ENCODE peak calls at places on chromosomes 6 and 20, in ten cellular contexts. G is ovary, A is A549, J is sigmoid colon, Q is K562, V is upper lobe of left lung, E is HepG2, N is stomach, H is tibial nerve, U is H1. D is an unnamed sample.

GRCh38 chr20:58708246-58708931 is 15.8 kb downstream of the NPEPL1 start:
- DNase-seq in G (peak), A (no peak), J (peak), Q (no peak), V (no peak), E (no peak), N (peak), H (peak), U (peak), D (peak)

GRCh38 chr6:137873273-137873762 is 6.3 kb downstream of the TNFAIP3 start:
- DNase-seq in G (peak), A (peak), J (peak), Q (no peak), V (peak), E (peak), N (peak), H (peak), U (no peak), D (peak)

GRCh38 chr20:62985089-62985778 is 21.5 kb downstream of the BHLHE23 start:
- DNase-seq in G (no peak), A (no peak), J (no peak), Q (no peak), V (no peak), E (no peak), N (no peak), H (no peak), U (no peak), D (no peak)

GRCh38 chr6:132300323-132300949 is 100.8 kb downstream of the MOXD1 start:
- DNase-seq in G (no peak), A (peak), J (no peak), Q (peak), V (no peak), E (peak), N (peak), H (peak), U (no peak), D (no peak)

GRCh38 chr6:156832166-156832743 is 55.1 kb downstream of the ARID1B start:
- DNase-seq in G (peak), A (peak), J (no peak), Q (peak), V (no peak), E (no peak), N (no peak), H (peak), U (no peak), D (no peak)

GRCh38 chr6:156977527-156978291 is 200.5 kb downstream of the ARID1B start:
- DNase-seq in G (no peak), A (no peak), J (peak), Q (no peak), V (peak), E (no peak), N (peak), H (peak), U (no peak), D (no peak)

GRCh38 chr6:441126-441920 is 49.8 kb downstream of the IRF4 start:
- DNase-seq in G (no peak), A (no peak), J (no peak), Q (no peak), V (no peak), E (no peak), N (no peak), H (no peak), U (no peak), D (no peak)

GRCh38 chr20:58064411-58065010 is 163.9 kb downstream of the ANKRD60 start:
- DNase-seq in G (no peak), A (no peak), J (no peak), Q (no peak), V (peak), E (no peak), N (no peak), H (no peak), U (peak), D (no peak)

GRCh38 chr20:34058831-34059230 is 53.2 kb downstream of the EIF2S2 start:
- DNase-seq in G (no peak), A (no peak), J (no peak), Q (no peak), V (no peak), E (no peak), N (no peak), H (no peak), U (no peak), D (no peak)

GRCh38 chr6:14775528-14775927 is 470.3 kb upstream of the JARID2 start:
- DNase-seq in G (no peak), A (no peak), J (no peak), Q (no peak), V (no peak), E (no peak), N (no peak), H (no peak), U (no peak), D (no peak)

GRCh38 chr6:34516391-34517324 is 39.5 kb downstream of the SPDEF start:
- DNase-seq in G (no peak), A (no peak), J (peak), Q (no peak), V (no peak), E (no peak), N (no peak), H (no peak), U (no peak), D (peak)

GRCh38 chr6:157774153-157775135 is 48.6 kb upstream of the SNX9 start:
- DNase-seq in G (no peak), A (peak), J (no peak), Q (peak), V (no peak), E (no peak), N (no peak), H (no peak), U (no peak), D (no peak)

GRCh38 chr6:153108320-153108719 is 22.8 kb downstream of the RGS17 start:
- DNase-seq in G (no peak), A (no peak), J (no peak), Q (no peak), V (no peak), E (no peak), N (no peak), H (no peak), U (no peak), D (no peak)

GRCh38 chr20:36604952-36605308 is 649 bp upstream of the RAB5IF start:
- DNase-seq in G (peak), A (no peak), J (peak), Q (peak), V (peak), E (no peak), N (peak), H (peak), U (no peak), D (peak)

GRCh38 chr20:59318201-59318790 is 17.9 kb downstream of the EDN3 start:
- DNase-seq in G (no peak), A (no peak), J (no peak), Q (no peak), V (no peak), E (no peak), N (no peak), H (no peak), U (no peak), D (no peak)

GRCh38 chr6:30061766-30062458 is 847 bp downstream of the POLR1H start:
- DNase-seq in G (peak), A (no peak), J (peak), Q (peak), V (peak), E (no peak), N (peak), H (no peak), U (no peak), D (no peak)

GRCh38 chr20:37393196-37393862 is 47.4 kb downstream of the SRC start:
- DNase-seq in G (no peak), A (no peak), J (no peak), Q (no peak), V (no peak), E (no peak), N (no peak), H (no peak), U (no peak), D (no peak)

GRCh38 chr6:14664112-14664592 is 546.6 kb downstream of the CD83 start:
- DNase-seq in G (no peak), A (no peak), J (no peak), Q (no peak), V (no peak), E (no peak), N (no peak), H (no peak), U (no peak), D (no peak)

GRCh38 chr6:10891960-10892359 is 5.1 kb downstream of the SYCP2L start:
- DNase-seq in G (no peak), A (no peak), J (no peak), Q (no peak), V (no peak), E (no peak), N (no peak), H (no peak), U (no peak), D (no peak)

GRCh38 chr6:29850011-29850553 is 22.5 kb downstream of the HLA-G start:
- DNase-seq in G (no peak), A (no peak), J (peak), Q (peak), V (peak), E (no peak), N (peak), H (peak), U (no peak), D (no peak)

GRCh38 chr20:3786126-3786484 is 435 bp downstream of the CENPB start:
- DNase-seq in G (peak), A (peak), J (no peak), Q (no peak), V (no peak), E (no peak), N (peak), H (no peak), U (peak), D (peak)

GRCh38 chr6:148758492-148758891 is 11.7 kb downstream of the UST start:
- DNase-seq in G (no peak), A (no peak), J (no peak), Q (no peak), V (peak), E (no peak), N (no peak), H (peak), U (no peak), D (no peak)

GRCh38 chr6:118996289-118996820 is 61.4 kb upstream of the MCM9 start:
- DNase-seq in G (no peak), A (no peak), J (no peak), Q (no peak), V (no peak), E (no peak), N (no peak), H (no peak), U (no peak), D (no peak)

GRCh38 chr20:17794400-17794799 is 94.6 kb downstream of the BANF2 start:
- DNase-seq in G (no peak), A (no peak), J (no peak), Q (no peak), V (no peak), E (no peak), N (peak), H (no peak), U (no peak), D (no peak)

GRCh38 chr6:106370639-106371038 is 10.1 kb downstream of the CRYBG1 start:
- DNase-seq in G (no peak), A (no peak), J (no peak), Q (no peak), V (no peak), E (no peak), N (no peak), H (no peak), U (no peak), D (no peak)
- TF ChIP-seq EP300 in G (no peak), A (no peak), J (no peak), Q (no peak), V (no peak), E (no peak), N (no peak), H (no peak), U (no peak), D (no peak)

DNA sequence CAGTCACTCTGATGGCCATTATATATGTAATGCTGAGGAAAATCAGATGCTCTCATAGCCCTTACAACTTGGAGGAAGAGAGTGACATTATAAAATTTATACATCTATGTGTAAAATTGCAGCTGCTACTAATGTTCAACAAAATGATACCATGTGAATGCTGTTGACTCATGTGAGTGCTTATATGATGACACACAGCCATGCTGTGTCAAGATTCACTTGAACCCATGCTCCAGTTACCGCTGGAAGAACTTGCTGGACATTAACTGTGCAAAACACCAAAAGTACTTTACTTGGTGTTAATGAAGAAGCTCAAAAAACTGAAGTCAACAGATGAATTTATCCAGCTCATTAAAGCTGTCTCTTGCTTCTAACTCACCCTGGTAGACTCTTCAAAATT is 318.9 kb upstream of the PLCB4 start:
- DNase-seq in G (no peak), A (no peak), J (no peak), Q (no peak), V (no peak), E (no peak), N (no peak), H (no peak), U (no peak), D (no peak)
- TF ChIP-seq EP300 in G (no peak), A (no peak), J (no peak), Q (no peak), V (no peak), E (no peak), N (no peak), H (no peak), U (no peak), D (no peak)

DNA sequence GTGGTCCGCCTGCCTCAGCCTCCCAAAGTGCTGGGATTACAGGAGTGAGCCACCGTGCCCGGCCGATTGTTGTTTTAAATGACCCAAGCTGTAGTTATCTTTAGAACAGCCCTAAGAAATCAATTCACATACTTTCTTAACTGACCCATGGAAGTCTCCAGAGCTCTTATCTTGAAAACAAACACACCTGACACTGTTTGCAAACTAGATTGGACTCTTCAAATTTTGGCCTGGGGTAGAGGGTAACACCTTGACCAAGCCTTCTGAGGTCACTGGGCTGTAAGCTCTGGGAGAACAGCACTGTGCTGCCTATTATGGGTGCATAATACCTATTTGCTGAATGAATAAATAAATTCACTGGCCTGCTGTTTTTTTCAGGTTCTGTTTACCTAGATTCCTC is 190.6 kb downstream of the AIG1 start:
- DNase-seq in G (no peak), A (no peak), J (no peak), Q (no peak), V (no peak), E (no peak), N (no peak), H (no peak), U (no peak), D (no peak)
- TF ChIP-seq EP300 in G (no peak), A (no peak), J (no peak), Q (no peak), V (no peak), E (no peak), N (no peak), H (no peak), U (no peak), D (no peak)

DNA sequence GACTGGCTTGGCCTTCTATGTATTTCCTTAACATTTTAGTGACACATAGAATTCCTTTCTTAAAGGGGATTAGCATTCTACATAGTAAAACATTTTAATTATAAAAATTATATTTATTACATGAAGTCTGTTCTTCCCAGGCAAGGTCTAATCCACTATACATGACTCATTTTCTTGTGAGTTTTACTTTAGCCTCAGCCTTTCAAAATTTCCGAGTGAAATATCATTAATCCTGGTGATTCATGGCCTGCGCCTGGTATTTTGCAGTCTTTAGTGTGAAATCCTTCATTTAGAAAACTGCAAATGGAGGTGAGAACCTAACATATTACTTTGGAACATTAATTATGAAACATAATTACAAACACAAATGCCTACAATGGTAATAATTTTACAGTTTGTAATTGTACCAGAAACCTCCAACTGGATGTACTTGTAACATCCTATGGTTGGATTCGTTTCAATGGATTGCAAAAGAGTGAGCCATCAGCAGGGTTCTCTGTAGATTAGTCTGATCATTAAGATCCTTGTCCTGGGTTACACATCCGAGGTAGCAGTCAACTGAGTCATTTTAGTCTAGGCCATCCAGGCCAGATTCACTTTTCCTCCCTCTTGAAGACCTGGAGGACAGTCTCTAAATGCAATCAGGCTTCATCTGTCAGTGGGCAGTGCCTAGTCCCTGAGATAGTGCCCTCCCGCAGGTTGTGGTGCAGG is 272.0 kb downstream of the PACRG start:
- DNase-seq in G (no peak), A (no peak), J (no peak), Q (no peak), V (no peak), E (no peak), N (no peak), H (no peak), U (no peak), D (no peak)
- TF ChIP-seq EP300 in G (no peak), A (no peak), J (no peak), Q (no peak), V (no peak), E (no peak), N (no peak), H (no peak), U (no peak), D (no peak)

GRCh38 chr6:7166410-7167293 is 58.9 kb downstream of the RREB1 start:
- DNase-seq in G (no peak), A (no peak), J (no peak), Q (peak), V (peak), E (no peak), N (no peak), H (no peak), U (no peak), D (no peak)
- TF ChIP-seq EP300 in G (no peak), A (no peak), J (no peak), Q (peak), V (no peak), E (peak), N (no peak), H (peak), U (no peak), D (no peak)

DNA sequence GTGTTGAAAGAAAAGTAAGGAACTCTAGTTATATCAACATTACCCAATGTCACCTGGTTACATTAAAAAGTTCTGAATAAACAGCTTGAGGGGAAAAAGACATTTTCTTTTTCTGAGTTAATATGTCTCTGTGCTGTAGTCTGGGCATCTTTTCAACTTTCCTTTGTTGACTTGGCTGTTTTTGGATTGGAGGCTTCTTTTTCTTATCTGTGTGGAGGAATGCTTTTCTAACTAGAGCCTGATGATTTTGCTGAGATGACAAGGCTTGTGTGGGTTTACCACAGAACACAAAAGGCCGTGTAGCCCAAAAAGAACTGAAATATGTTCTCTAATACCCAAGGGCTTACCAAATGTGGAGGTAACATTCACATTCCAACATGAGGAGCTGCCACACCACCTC is 161.8 kb downstream of the KCNQ5 start:
- DNase-seq in G (no peak), A (no peak), J (no peak), Q (no peak), V (no peak), E (no peak), N (no peak), H (no peak), U (no peak), D (no peak)
- TF ChIP-seq EP300 in G (no peak), A (no peak), J (no peak), Q (no peak), V (no peak), E (no peak), N (no peak), H (no peak), U (no peak), D (no peak)

GRCh38 chr20:19975901-19976300 is 41.3 kb upstream of the NAA20 start:
- DNase-seq in G (no peak), A (peak), J (no peak), Q (no peak), V (peak), E (no peak), N (peak), H (no peak), U (no peak), D (no peak)

GRCh38 chr20:19975436-19975799 is 41.7 kb upstream of the NAA20 start:
- DNase-seq in G (peak), A (peak), J (peak), Q (no peak), V (peak), E (no peak), N (no peak), H (no peak), U (peak), D (no peak)

GRCh38 chr20:19978511-19979210 is 38.5 kb upstream of the NAA20 start:
- DNase-seq in G (no peak), A (no peak), J (no peak), Q (no peak), V (no peak), E (no peak), N (no peak), H (no peak), U (no peak), D (no peak)

GRCh38 chr20:19977373-19977770 is 39.8 kb upstream of the NAA20 start:
- DNase-seq in G (no peak), A (no peak), J (no peak), Q (no peak), V (no peak), E (no peak), N (no peak), H (no peak), U (no peak), D (no peak)

DNA sequence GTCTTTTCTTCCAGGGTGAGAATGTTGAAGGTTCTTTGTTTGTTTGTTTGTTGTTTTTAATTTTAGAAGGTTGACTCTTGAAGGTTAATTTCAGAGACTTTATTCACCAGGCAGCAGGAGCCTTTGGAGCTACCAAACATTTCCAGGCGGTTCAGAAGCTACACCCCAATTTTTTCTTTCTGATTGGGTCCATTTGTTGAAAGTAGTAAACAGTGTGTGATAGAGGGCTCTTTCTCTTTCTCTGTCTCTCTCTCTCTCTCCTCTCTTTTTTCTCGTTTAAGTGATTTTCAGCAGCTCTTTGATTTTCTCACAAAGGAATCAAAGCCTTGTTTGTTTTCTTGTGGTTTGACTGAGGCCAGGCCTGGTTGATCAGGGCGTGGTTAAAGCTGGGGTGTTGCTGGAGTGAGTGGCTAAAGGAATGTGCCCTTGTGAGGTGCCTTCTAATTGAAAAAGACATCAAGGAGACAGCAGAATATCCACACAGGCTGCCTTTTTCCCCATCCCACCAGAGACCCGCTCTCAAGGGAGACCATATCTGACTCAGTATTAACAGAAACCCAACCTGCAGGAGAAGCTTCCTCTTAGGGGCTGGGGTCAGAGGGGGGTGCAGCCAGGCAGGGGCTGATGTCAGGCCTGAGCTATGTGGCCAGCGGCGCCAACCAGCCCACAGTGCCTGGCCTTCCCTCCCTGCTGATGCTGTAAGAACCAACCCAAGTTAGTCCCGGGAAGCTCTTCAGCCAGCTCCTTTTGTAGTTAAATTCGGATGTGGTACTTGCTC is 40.4 kb upstream of the NAA20 start:
- DNase-seq in G (peak), A (peak), J (peak), Q (no peak), V (peak), E (peak), N (peak), H (peak), U (peak), D (no peak)
- TF ChIP-seq EP300 in G (no peak), A (peak), J (no peak), Q (no peak), V (no peak), E (peak), N (no peak), H (peak), U (no peak), D (no peak)

GRCh38 chr6:170257376-170257775 is 33.5 kb downstream of the DLL1 start:
- DNase-seq in G (no peak), A (no peak), J (peak), Q (no peak), V (no peak), E (no peak), N (no peak), H (no peak), U (no peak), D (no peak)
- TF ChIP-seq EP300 in G (no peak), A (no peak), J (no peak), Q (no peak), V (no peak), E (no peak), N (no peak), H (no peak), U (no peak), D (no peak)

D was measured in suprapubic skin.